ENCODE peak calls at places on chromosomes 16 and 17, in five cellular contexts. One of them, this sample, is unnamed.

GRCh38 chr17:38609280-38610031 is 3.7 kb upstream of the SRCIN1 start:
- DNase-seq in mesenchymal stem cell: no peak
- DNase-seq in H9: peak; percentile 99
- DNase-seq in mesendoderm: peak; percentile 93
- DNase-seq in neuronal stem cell: no peak
- DNase-seq in this sample: no peak

GRCh38 chr17:77765292-77765691 is 193.2 kb upstream of the TNRC6C start:
- DNase-seq in mesenchymal stem cell: no peak
- DNase-seq in H9: no peak
- DNase-seq in neuronal stem cell: no peak
- DNase-seq in mesendoderm: no peak
- DNase-seq in this sample: no peak

GRCh38 chr17:80746262-80746935 is 201.8 kb downstream of the RPTOR start:
- DNase-seq in H9: no peak
- DNase-seq in mesendoderm: no peak
- DNase-seq in mesenchymal stem cell: no peak
- DNase-seq in neuronal stem cell: no peak
- DNase-seq in this sample: no peak

GRCh38 chr16:10892782-10893181 is 15.8 kb downstream of the CIITA start:
- DNase-seq in mesenchymal stem cell: no peak
- DNase-seq in H9: no peak
- DNase-seq in neuronal stem cell: no peak
- DNase-seq in mesendoderm: no peak
- DNase-seq in this sample: no peak

GRCh38 chr17:38574712-38575111 is 31.0 kb downstream of the SRCIN1 start:
- DNase-seq in neuronal stem cell: no peak
- DNase-seq in mesendoderm: no peak
- DNase-seq in H9: no peak
- DNase-seq in mesenchymal stem cell: no peak
- DNase-seq in this sample: no peak

GRCh38 chr17:77254961-77255741 is 114.4 kb downstream of the SEC14L1 start:
- DNase-seq in mesenchymal stem cell: peak; percentile 97
- DNase-seq in neuronal stem cell: no peak
- DNase-seq in mesendoderm: peak; percentile 68
- DNase-seq in H9: peak; percentile 68
- DNase-seq in this sample: peak; percentile 86

GRCh38 chr17:35871415-35871814 is 2.7 kb upstream of the HEATR9 start:
- DNase-seq in mesendoderm: peak; percentile 70
- DNase-seq in H9: peak; percentile 69
- DNase-seq in neuronal stem cell: no peak
- DNase-seq in mesenchymal stem cell: no peak
- DNase-seq in this sample: no peak

GRCh38 chr17:69093279-69093789 is 32.6 kb upstream of the ABCA9 start:
- DNase-seq in neuronal stem cell: no peak
- DNase-seq in H9: no peak
- DNase-seq in mesenchymal stem cell: no peak
- DNase-seq in mesendoderm: no peak
- DNase-seq in this sample: no peak

GRCh38 chr16:67723940-67724339 is 4.8 kb upstream of the GFOD2 start:
- DNase-seq in neuronal stem cell: no peak
- DNase-seq in H9: no peak
- DNase-seq in mesendoderm: no peak
- DNase-seq in mesenchymal stem cell: no peak
- DNase-seq in this sample: no peak

GRCh38 chr16:77812856-77813523 is 24.6 kb downstream of the VAT1L start:
- DNase-seq in neuronal stem cell: no peak
- DNase-seq in H9: no peak
- DNase-seq in mesendoderm: no peak
- DNase-seq in mesenchymal stem cell: no peak
- DNase-seq in this sample: peak; percentile 65

DNA sequence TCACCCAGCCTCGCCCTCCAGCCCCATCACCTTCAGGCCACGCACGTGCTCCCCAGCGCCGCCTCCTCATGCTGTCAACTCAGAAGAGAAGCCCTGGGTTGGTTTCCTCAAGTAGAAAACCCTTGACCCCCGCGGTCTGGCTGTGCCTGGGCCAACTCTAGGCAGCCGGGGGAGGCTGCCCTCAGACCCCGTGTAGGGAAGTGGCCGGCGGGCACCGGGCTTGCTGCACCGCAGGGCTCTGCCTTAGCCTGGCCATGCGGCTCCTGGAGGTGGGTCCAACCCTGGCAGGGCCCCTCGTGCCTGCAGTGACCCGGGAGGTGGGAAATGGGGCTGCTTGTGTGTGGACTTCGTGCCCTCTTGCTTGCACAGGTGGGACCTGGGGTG is 149.9 kb upstream of the GSE1 start:
- DNase-seq in neuronal stem cell: no peak
- DNase-seq in mesendoderm: peak; percentile 22
- DNase-seq in mesenchymal stem cell: no peak
- DNase-seq in H9: no peak
- DNase-seq in this sample: no peak
- H2BK120ac ChIP-seq in neuronal stem cell: no peak overlapping the region
- H2BK120ac ChIP-seq in mesendoderm: no peak overlapping the region
- H2BK120ac ChIP-seq in mesenchymal stem cell: peak overlapping the region; percentile 23
- H2BK120ac ChIP-seq in H9: no peak overlapping the region
- H2BK120ac ChIP-seq in this sample: no peak overlapping the region

GRCh38 chr16:66298006-66298405 is 68.5 kb upstream of the CDH5 start:
- DNase-seq in neuronal stem cell: no peak
- DNase-seq in mesenchymal stem cell: no peak
- DNase-seq in mesendoderm: no peak
- DNase-seq in H9: peak; percentile 6
- DNase-seq in this sample: no peak
- H2BK120ac ChIP-seq in neuronal stem cell: no peak overlapping the region
- H2BK120ac ChIP-seq in mesenchymal stem cell: no peak overlapping the region
- H2BK120ac ChIP-seq in mesendoderm: no peak overlapping the region
- H2BK120ac ChIP-seq in H9: no peak overlapping the region
- H2BK120ac ChIP-seq in this sample: no peak overlapping the region

DNA sequence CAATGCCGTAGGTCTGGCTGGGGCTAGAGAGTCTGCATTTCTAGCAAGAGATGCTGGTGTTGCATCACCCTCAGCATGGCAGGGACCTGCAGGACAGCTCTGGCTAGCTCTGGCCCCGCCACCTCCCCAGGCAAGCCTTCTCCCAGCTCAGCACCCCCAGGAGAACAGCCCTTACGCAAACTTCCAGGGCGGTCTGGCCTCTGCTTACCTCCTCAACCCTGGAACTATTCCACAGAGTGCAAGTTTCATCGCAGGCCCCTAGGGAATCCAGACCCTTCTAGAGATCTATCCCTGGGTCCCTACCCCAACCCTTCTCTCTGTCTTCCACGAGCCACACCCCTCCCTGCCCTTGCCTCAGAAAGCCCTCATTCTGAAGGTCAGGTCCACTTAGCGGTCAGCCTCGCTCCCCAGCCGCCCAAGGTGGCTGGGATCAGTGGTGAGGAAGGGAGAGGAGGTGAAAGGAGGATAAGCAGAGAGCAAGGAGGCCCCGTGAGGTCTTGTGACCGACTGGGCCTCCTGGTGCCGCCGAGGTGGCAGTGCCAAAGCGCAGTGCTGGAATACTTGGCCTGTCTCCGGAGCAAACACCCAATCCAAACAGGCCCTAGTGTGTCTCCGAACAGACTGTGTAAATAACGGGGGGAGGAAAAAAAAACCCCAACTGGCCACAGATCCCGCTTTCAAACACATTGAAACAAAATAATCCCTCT is 380.7 kb downstream of the SOX9 start:
- DNase-seq in mesenchymal stem cell: no peak
- DNase-seq in neuronal stem cell: no peak
- DNase-seq in mesendoderm: peak; percentile 25
- DNase-seq in H9: no peak
- DNase-seq in this sample: no peak
- H2BK120ac ChIP-seq in mesenchymal stem cell: peak overlapping the region; percentile 8
- H2BK120ac ChIP-seq in neuronal stem cell: peak overlapping the region; percentile 52
- H2BK120ac ChIP-seq in mesendoderm: no peak overlapping the region
- H2BK120ac ChIP-seq in H9: no peak overlapping the region
- H2BK120ac ChIP-seq in this sample: no peak overlapping the region

GRCh38 chr16:79422061-79422460 is 178.5 kb downstream of the MAF start:
- DNase-seq in neuronal stem cell: no peak
- DNase-seq in mesenchymal stem cell: no peak
- DNase-seq in mesendoderm: no peak
- DNase-seq in H9: no peak
- DNase-seq in this sample: no peak
- H2BK120ac ChIP-seq in neuronal stem cell: no peak overlapping the region
- H2BK120ac ChIP-seq in mesenchymal stem cell: no peak overlapping the region
- H2BK120ac ChIP-seq in mesendoderm: no peak overlapping the region
- H2BK120ac ChIP-seq in H9: no peak overlapping the region
- H2BK120ac ChIP-seq in this sample: no peak overlapping the region

DNA sequence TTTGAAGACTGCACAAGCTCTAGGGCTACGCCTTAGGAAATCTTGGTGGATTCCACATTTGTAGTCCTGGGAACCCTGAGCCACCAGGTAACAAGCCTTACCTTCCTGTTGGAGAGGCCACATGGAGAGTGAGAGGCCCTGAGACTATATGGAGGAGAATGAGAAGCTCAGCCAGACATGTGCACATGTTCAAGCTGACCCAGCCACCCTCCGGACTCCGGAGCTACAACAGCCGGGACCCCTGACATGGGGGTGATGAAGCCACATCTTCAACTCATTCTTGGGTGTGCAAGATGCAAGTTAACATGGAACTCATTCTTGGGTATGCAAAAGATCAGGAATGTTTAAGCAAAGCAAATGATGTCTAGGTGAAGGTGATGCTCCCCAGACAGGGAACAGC is 62.7 kb downstream of the GNA13 start:
- DNase-seq in H9: no peak
- DNase-seq in mesenchymal stem cell: no peak
- DNase-seq in neuronal stem cell: no peak
- DNase-seq in mesendoderm: no peak
- DNase-seq in this sample: no peak
- H2BK120ac ChIP-seq in H9: no peak overlapping the region
- H2BK120ac ChIP-seq in mesenchymal stem cell: no peak overlapping the region
- H2BK120ac ChIP-seq in neuronal stem cell: no peak overlapping the region
- H2BK120ac ChIP-seq in mesendoderm: no peak overlapping the region
- H2BK120ac ChIP-seq in this sample: no peak overlapping the region

GRCh38 chr17:41816637-41817320 is 4.0 kb downstream of the FKBP10 start:
- DNase-seq in neuronal stem cell: no peak
- DNase-seq in mesendoderm: no peak
- DNase-seq in H9: no peak
- DNase-seq in mesenchymal stem cell: no peak
- DNase-seq in this sample: no peak
- H2BK120ac ChIP-seq in neuronal stem cell: no peak overlapping the region
- H2BK120ac ChIP-seq in mesendoderm: no peak overlapping the region
- H2BK120ac ChIP-seq in H9: no peak overlapping the region
- H2BK120ac ChIP-seq in mesenchymal stem cell: no peak overlapping the region
- H2BK120ac ChIP-seq in this sample: no peak overlapping the region

GRCh38 chr16:68995011-68995504 is 110.4 kb upstream of the HAS3 start:
- DNase-seq in mesenchymal stem cell: peak; percentile 61
- DNase-seq in mesendoderm: peak; percentile 88
- DNase-seq in H9: peak; percentile 56
- DNase-seq in neuronal stem cell: no peak
- DNase-seq in this sample: peak; percentile 58
- H2BK120ac ChIP-seq in mesenchymal stem cell: no peak overlapping the region
- H2BK120ac ChIP-seq in mesendoderm: no peak overlapping the region
- H2BK120ac ChIP-seq in H9: no peak overlapping the region
- H2BK120ac ChIP-seq in neuronal stem cell: no peak overlapping the region
- H2BK120ac ChIP-seq in this sample: peak overlapping the region; percentile 33

GRCh38 chr17:31753011-31753410 is 106.0 kb downstream of the COPRS start:
- DNase-seq in neuronal stem cell: no peak
- DNase-seq in mesenchymal stem cell: no peak
- DNase-seq in mesendoderm: no peak
- DNase-seq in H9: no peak
- DNase-seq in this sample: no peak

GRCh38 chr17:31750578-31750977 is 108.5 kb downstream of the COPRS start:
- DNase-seq in mesenchymal stem cell: no peak
- DNase-seq in mesendoderm: no peak
- DNase-seq in H9: no peak
- DNase-seq in neuronal stem cell: no peak
- DNase-seq in this sample: no peak

GRCh38 chr17:31758646-31759045 is 100.4 kb downstream of the COPRS start:
- DNase-seq in H9: no peak
- DNase-seq in mesenchymal stem cell: peak; percentile 24
- DNase-seq in mesendoderm: no peak
- DNase-seq in neuronal stem cell: no peak
- DNase-seq in this sample: peak; percentile 59

GRCh38 chr17:31752570-31752969 is 106.5 kb downstream of the COPRS start:
- DNase-seq in mesendoderm: no peak
- DNase-seq in H9: no peak
- DNase-seq in mesenchymal stem cell: no peak
- DNase-seq in neuronal stem cell: no peak
- DNase-seq in this sample: no peak

GRCh38 chr17:31754239-31754945 is 104.7 kb downstream of the COPRS start:
- DNase-seq in mesenchymal stem cell: peak; percentile 93
- DNase-seq in mesendoderm: peak; percentile 37
- DNase-seq in H9: no peak
- DNase-seq in neuronal stem cell: no peak
- DNase-seq in this sample: peak; percentile 99
- H2BK120ac ChIP-seq in mesenchymal stem cell: no peak overlapping the region
- H2BK120ac ChIP-seq in mesendoderm: no peak overlapping the region
- H2BK120ac ChIP-seq in H9: no peak overlapping the region
- H2BK120ac ChIP-seq in neuronal stem cell: no peak overlapping the region
- H2BK120ac ChIP-seq in this sample: peak overlapping the region; percentile 78

DNA sequence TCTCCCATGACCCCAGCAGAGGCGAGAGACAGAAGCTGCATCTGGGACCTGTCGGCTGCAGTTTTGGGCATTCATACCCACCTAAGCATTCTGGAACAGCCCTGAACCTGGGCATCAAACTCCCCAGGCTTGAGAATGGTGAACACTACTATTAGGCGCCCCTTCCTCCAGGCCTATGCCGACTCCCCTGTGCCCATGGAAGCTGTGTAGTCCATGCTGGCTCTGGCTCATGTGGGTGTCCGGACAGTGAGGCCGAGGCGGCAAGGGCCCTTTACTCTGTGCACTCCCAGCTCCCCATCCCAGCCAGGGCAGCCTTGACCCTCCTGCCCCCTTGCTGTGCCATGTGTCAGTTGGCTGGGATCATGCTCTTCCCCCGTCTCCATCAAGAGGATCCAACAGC is 89.0 kb upstream of the TOB1 start:
- DNase-seq in mesendoderm: no peak
- DNase-seq in H9: peak; percentile 34
- DNase-seq in mesenchymal stem cell: no peak
- DNase-seq in neuronal stem cell: no peak
- DNase-seq in this sample: no peak
- H2BK120ac ChIP-seq in mesendoderm: no peak overlapping the region
- H2BK120ac ChIP-seq in H9: no peak overlapping the region
- H2BK120ac ChIP-seq in mesenchymal stem cell: peak overlapping the region; percentile 100
- H2BK120ac ChIP-seq in neuronal stem cell: peak overlapping the region; percentile 48
- H2BK120ac ChIP-seq in this sample: peak overlapping the region; percentile 98